ENCODE peak calls at places on chromosomes 2 and 18, in seven cellular contexts. Y is NCI-H2081 treated with DMSO at 0.1 percent for 48 hours, E is T1000, W is progenitor cell of endocrine pancreas, H is C1 segment of cervical spinal cord, S is spleen, V is PC-3. L is an unnamed sample.

GRCh38 chr2:127646487-127647241 is 711 bp downstream of the GPR17 start:
- DNase-seq in Y (no peak), E (no peak), W (no peak), H (no peak), S (peak), V (no peak), L (no peak)

GRCh38 chr18:36580266-36580665 is 248.5 kb downstream of the TPGS2 start:
- DNase-seq in Y (no peak), E (no peak), W (no peak), H (peak), S (no peak), V (no peak), L (no peak)

GRCh38 chr2:46142546-46143329 is 154.5 kb upstream of the EPAS1 start:
- DNase-seq in Y (no peak), E (no peak), W (no peak), H (peak), S (no peak), V (peak), L (no peak)

GRCh38 chr2:66317268-66317899 is 117.5 kb upstream of the MEIS1 start:
- DNase-seq in Y (no peak), E (no peak), W (no peak), H (no peak), S (no peak), V (no peak), L (no peak)

GRCh38 chr2:38394041-38394440 is 17.0 kb upstream of the ATL2 start:
- DNase-seq in Y (no peak), E (no peak), W (no peak), H (no peak), S (no peak), V (no peak), L (no peak)

GRCh38 chr2:180647206-180647605 is 333.2 kb upstream of the UBE2E3 start:
- DNase-seq in Y (no peak), E (no peak), W (no peak), H (no peak), S (no peak), V (no peak), L (no peak)

GRCh38 chr18:43265465-43265864 is 11.8 kb downstream of the SYT4 start:
- DNase-seq in Y (no peak), E (no peak), W (no peak), H (no peak), S (peak), V (no peak), L (no peak)

GRCh38 chr2:142707318-142707717 is 170.1 kb upstream of the KYNU start:
- DNase-seq in Y (no peak), E (no peak), W (no peak), H (no peak), S (no peak), V (no peak), L (no peak)

GRCh38 chr2:119683717-119684443 is 4.9 kb downstream of the TMEM177 start:
- DNase-seq in Y (no peak), E (no peak), W (no peak), H (no peak), S (peak), V (no peak), L (peak)

GRCh38 chr18:36295880-36296301 is 1.6 kb upstream of the FHOD3 start:
- DNase-seq in Y (no peak), E (no peak), W (no peak), H (no peak), S (no peak), V (no peak), L (no peak)

GRCh38 chr2:64989982-64990614 is 899 bp downstream of the SLC1A4 start:
- DNase-seq in Y (no peak), E (no peak), W (no peak), H (peak), S (no peak), V (no peak), L (no peak)

GRCh38 chr2:127985026-127985734 is 42.7 kb downstream of the SAP130 start:
- DNase-seq in Y (no peak), E (no peak), W (no peak), H (no peak), S (no peak), V (no peak), L (no peak)

GRCh38 chr2:225911019-225911418 is 511.5 kb downstream of the NYAP2 start:
- DNase-seq in Y (no peak), E (no peak), W (no peak), H (no peak), S (no peak), V (no peak), L (no peak)

GRCh38 chr2:197270601-197271000 is 40.0 kb downstream of the ANKRD44 start:
- DNase-seq in Y (no peak), E (no peak), W (no peak), H (no peak), S (no peak), V (no peak), L (no peak)